ENCODE peak calls at places on chromosomes 1 and 21, in four cellular contexts. T is fibroblast of lung, N is MM.1S, M is iPS DF 6.9. E is an unnamed sample.

GRCh38 chr1:8962812-8963669 is 17.4 kb downstream of the CA6 start:
- DNase-seq in T (peak; percentile 28), N (peak; percentile 40), M (peak; percentile 76), E (peak; percentile 73)

GRCh38 chr1:97332716-97333115 is 588.1 kb downstream of the DPYD start:
- DNase-seq in T (peak; percentile 79), N (no peak), M (no peak), E (no peak)

GRCh38 chr1:39159224-39160036 is 45.1 kb upstream of the MACF1 start:
- DNase-seq in T (no peak), N (no peak), M (no peak), E (no peak)

GRCh38 chr1:2408859-2409276 is 3.5 kb downstream of the PEX10 start:
- DNase-seq in T (no peak), N (no peak), M (no peak), E (no peak)

GRCh38 chr1:244672961-244673695 is 20.2 kb downstream of the DESI2 start:
- DNase-seq in T (peak; percentile 34), N (no peak), M (no peak), E (no peak)

GRCh38 chr1:94753171-94753972 is 66.8 kb upstream of the SLC44A3 start:
- DNase-seq in T (peak; percentile 31), N (no peak), M (no peak), E (no peak)

GRCh38 chr1:147821883-147822282 is 61.5 kb upstream of the GJA5 start:
- DNase-seq in T (peak; percentile 91), N (no peak), M (no peak), E (no peak)

GRCh38 chr1:64572222-64572900 is 102.4 kb downstream of the CACHD1 start:
- DNase-seq in T (no peak), N (no peak), M (peak; percentile 20), E (no peak)

GRCh38 chr1:66758247-66758755 is 6.0 kb downstream of the DYNLT5 start:
- DNase-seq in T (no peak), N (peak; percentile 94), M (no peak), E (no peak)

GRCh38 chr1:212937034-212937433 is 13.3 kb upstream of the VASH2 start:
- DNase-seq in T (no peak), N (no peak), M (no peak), E (no peak)

GRCh38 chr1:71649588-71649987 is 568.8 kb upstream of the ZRANB2 start:
- DNase-seq in T (no peak), N (no peak), M (no peak), E (no peak)

GRCh38 chr21:38820471-38821239 is 14.9 kb downstream of the ETS2 start:
- DNase-seq in T (peak; percentile 62), N (no peak), M (no peak), E (no peak)

GRCh38 chr21:38818336-38818723 is 12.6 kb downstream of the ETS2 start:
- DNase-seq in T (no peak), N (no peak), M (no peak), E (no peak)

GRCh38 chr21:38819719-38820147 is 14.0 kb downstream of the ETS2 start:
- DNase-seq in T (peak; percentile 56), N (no peak), M (no peak), E (no peak)

GRCh38 chr21:38817371-38818335 is 11.9 kb downstream of the ETS2 start:
- DNase-seq in T (peak; percentile 78), N (no peak), M (no peak), E (no peak)

DNA sequence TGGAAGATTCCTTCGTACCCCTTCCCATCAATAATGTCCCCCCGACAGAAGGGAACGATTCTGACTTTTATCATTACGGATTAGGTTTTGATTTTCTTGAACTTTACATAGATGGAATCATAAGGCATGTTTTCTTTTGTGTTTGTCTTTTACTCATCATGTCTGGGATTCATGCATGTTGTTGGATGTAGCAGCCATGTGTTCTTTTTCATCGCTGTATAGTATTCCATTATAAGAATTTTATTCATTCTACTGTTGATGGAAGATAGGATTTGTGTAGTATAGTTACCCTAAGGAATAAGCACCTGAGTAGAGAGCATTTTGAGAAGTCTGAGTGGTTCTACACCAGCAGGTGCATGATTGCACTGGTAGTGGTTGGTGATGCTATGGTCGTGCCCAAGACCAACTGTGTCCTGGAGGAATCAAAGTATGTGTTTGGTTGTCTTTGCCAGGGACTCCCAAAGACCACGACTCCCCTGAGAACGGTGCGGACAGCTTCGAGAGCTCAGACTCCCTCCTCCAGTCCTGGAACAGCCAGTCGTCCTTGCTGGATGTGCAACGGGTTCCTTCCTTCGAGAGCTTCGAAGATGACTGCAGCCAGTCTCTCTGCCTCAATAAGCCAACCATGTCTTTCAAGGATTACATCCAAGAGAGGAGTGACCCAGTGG is 13.5 kb downstream of the ETS2 start:
- DNase-seq in T (no peak), N (no peak), M (no peak), E (no peak)
- H3K4me1 ChIP-seq in T (peaks cover 37% of the 10 kb centered on the region), N (no peaks in the 10 kb centered on the region), M (no peaks in the 10 kb centered on the region), E (no peaks in the 10 kb centered on the region)

GRCh38 chr1:215567491-215568286 is 585 bp downstream of the KCTD3 start:
- DNase-seq in T (peak; percentile 68), N (peak; percentile 52), M (no peak), E (no peak)
- H3K4me3 ChIP-seq in T (peak overlapping the region; percentile 58), N (peak overlapping the region; percentile 83), M (peak overlapping the region; percentile 81), E (peak overlapping the region; percentile 51)

GRCh38 chr1:25033030-25033827 is 103.2 kb upstream of the RUNX3 start:
- DNase-seq in T (no peak), N (no peak), M (no peak), E (no peak)
- H3K27ac ChIP-seq in T (no peak overlapping the region), N (no peak overlapping the region), M (no peak overlapping the region), E (peak overlapping the region; percentile 86)

GRCh38 chr1:206517784-206518183 is 10.5 kb downstream of the RASSF5 start:
- DNase-seq in T (no peak), N (no peak), M (no peak), E (no peak)
- H3K4me1 ChIP-seq in T (peaks cover 14% of the 10 kb centered on the region), N (peaks cover 45% of the 10 kb centered on the region), M (no peaks in the 10 kb centered on the region), E (no peaks in the 10 kb centered on the region)

GRCh38 chr1:186680031-186681012 is at the start of gene PTGS2:
- DNase-seq in T (peak; percentile 90), N (peak; percentile 91), M (peak; percentile 63), E (no peak)
- H3K4me3 ChIP-seq in T (peak within 1 kb of the TSS; percentile 91), N (peak within 1 kb of the TSS; percentile 74), M (peak within 1 kb of the TSS; percentile 72), E (no peak within 1 kb of the TSS)

GRCh38 chr21:15204140-15204774 is 139.5 kb upstream of the NRIP1 start:
- DNase-seq in T (no peak), N (no peak), M (no peak), E (no peak)
- H3K27ac ChIP-seq in T (no peak overlapping the region), N (no peak overlapping the region), M (no peak overlapping the region), E (no peak overlapping the region)

DNA sequence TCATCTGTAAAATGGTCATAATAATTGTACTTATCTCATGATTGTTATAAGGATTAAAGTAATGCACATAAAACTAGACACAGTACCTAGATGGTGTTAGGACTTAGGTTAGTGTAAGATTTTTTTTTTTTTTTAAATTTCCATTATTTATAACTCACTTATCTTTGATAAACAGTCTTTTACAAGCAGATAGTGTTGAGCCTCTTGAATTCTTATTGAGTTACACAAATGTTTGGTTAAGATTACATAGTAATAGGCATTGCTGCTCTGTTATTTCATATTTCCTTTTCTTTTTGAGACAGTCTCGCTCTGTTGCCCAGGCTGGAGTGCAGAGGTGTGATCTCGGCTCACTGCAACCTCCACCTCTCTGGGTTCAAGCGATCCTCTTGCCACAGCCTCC is 15.4 kb downstream of the MRPS6 start:
- DNase-seq in T (no peak), N (no peak), M (no peak), E (no peak)
- H3K4me1 ChIP-seq in T (no peaks in the 10 kb centered on the region), N (no peaks in the 10 kb centered on the region), M (peaks cover 5% of the 10 kb centered on the region), E (peaks cover 64% of the 10 kb centered on the region)

GRCh38 chr1:156128749-156129682 is 14.5 kb downstream of the LMNA start:
- DNase-seq in T (peak; percentile 85), N (no peak), M (no peak), E (no peak)
- H3K4me3 ChIP-seq in T (peak overlapping the region; percentile 33), N (no peak overlapping the region), M (no peak overlapping the region), E (no peak overlapping the region)

GRCh38 chr1:145994391-145995120 is 1.8 kb downstream of the TXNIP start:
- DNase-seq in T (no peak), N (peak; percentile 14), M (no peak), E (peak; percentile 50)

GRCh38 chr1:145996433-145997155 is at the start of gene TXNIP:
- DNase-seq in T (peak; percentile 99), N (peak; percentile 99), M (no peak), E (peak; percentile 94)

GRCh38 chr1:145995964-145996432 is 381 bp downstream of the TXNIP start:
- DNase-seq in T (no peak), N (peak; percentile 41), M (no peak), E (no peak)

GRCh38 chr1:145993618-145994390 is 2.6 kb downstream of the TXNIP start:
- DNase-seq in T (no peak), N (peak; percentile 6), M (no peak), E (no peak)

GRCh38 chr1:145995148-145995851 is 1.1 kb downstream of the TXNIP start:
- DNase-seq in T (no peak), N (peak; percentile 24), M (no peak), E (no peak)
- H3K27ac ChIP-seq in T (no peak overlapping the region), N (peak overlapping the region; percentile 89), M (no peak overlapping the region), E (peak overlapping the region; percentile 93)

GRCh38 chr1:156244126-156244525 is 2.1 kb downstream of the BGLAP start:
- DNase-seq in T (no peak), N (no peak), M (no peak), E (no peak)
- H3K4me1 ChIP-seq in T (peaks cover 3% of the 10 kb centered on the region), N (peaks cover 7% of the 10 kb centered on the region), M (peaks cover 14% of the 10 kb centered on the region), E (peaks cover 21% of the 10 kb centered on the region)

E was measured in CD4-positive, CD25-positive, alpha-beta regulatory T cell.